ENCODE peak calls at places on chromosomes 11 and 22, in four cellular contexts. T, O, W and Y are unnamed samples.

GRCh38 chr11:61791737-61792309 is 576 bp downstream of the TMEM258 start:
- DNase-seq in O (peak), T (peak), W (peak), Y (peak)

GRCh38 chr11:111675891-111676290 is 73.6 kb downstream of the SIK2 start:
- DNase-seq in W (no peak), T (no peak), O (no peak), Y (no peak)

GRCh38 chr11:35990170-35990569 is 46.3 kb downstream of the LDLRAD3 start:
- DNase-seq in T (no peak), W (no peak), O (no peak), Y (no peak)

GRCh38 chr11:12008790-12009616 is 577 bp upstream of the DKK3 start:
- DNase-seq in W (no peak), T (no peak), O (peak), Y (no peak)

GRCh38 chr11:27416568-27417176 is 53.7 kb upstream of the CCDC34 start:
- DNase-seq in W (no peak), T (no peak), O (no peak), Y (no peak)

GRCh38 chr22:29617922-29618629 is 14.6 kb downstream of the NF2 start:
- DNase-seq in O (peak), T (no peak), W (peak), Y (no peak)

GRCh38 chr11:89168396-89168795 is 9.3 kb upstream of the TYR start:
- DNase-seq in T (no peak), W (no peak), O (no peak), Y (no peak)

GRCh38 chr11:48025293-48025982 is 45.1 kb downstream of the PTPRJ start:
- DNase-seq in T (no peak), W (no peak), O (no peak), Y (no peak)

GRCh38 chr11:117685566-117685965 is 111.5 kb downstream of the DSCAML1 start:
- DNase-seq in W (no peak), T (no peak), O (no peak), Y (no peak)

GRCh38 chr11:2990617-2991476 is 1.3 kb downstream of the NAP1L4 start:
- DNase-seq in O (no peak), T (no peak), W (peak), Y (no peak)

GRCh38 chr11:77065878-77066228 is 918 bp upstream of the CAPN5 start:
- DNase-seq in W (peak), O (peak), T (no peak), Y (no peak)

GRCh38 chr22:47625531-47626427 is 863.3 kb downstream of the TBC1D22A start:
- DNase-seq in T (no peak), O (no peak), W (no peak), Y (no peak)

GRCh38 chr11:109972181-109972715 is 120.9 kb upstream of the ZC3H12C start:
- DNase-seq in T (no peak), W (no peak), O (peak), Y (no peak)

GRCh38 chr11:61256710-61257482 is 15.9 kb downstream of the PGA5 start:
- DNase-seq in W (no peak), O (no peak), T (no peak), Y (no peak)

GRCh38 chr22:30266445-30267381 is at the start of gene OSM:
- DNase-seq in O (no peak), W (peak), T (no peak), Y (no peak)

GRCh38 chr11:59857444-59858434 is 8.5 kb downstream of the TCN1 start:
- DNase-seq in W (no peak), O (no peak), T (no peak), Y (no peak)

GRCh38 chr22:22958621-22959020 is 71.0 kb downstream of the IGLL5 start:
- DNase-seq in T (no peak), W (no peak), O (no peak), Y (no peak)

GRCh38 chr22:22957090-22957489 is 69.5 kb downstream of the IGLL5 start:
- DNase-seq in W (no peak), T (no peak), O (no peak), Y (no peak)

GRCh38 chr22:22953796-22954195 is 66.2 kb downstream of the IGLL5 start:
- DNase-seq in T (no peak), W (no peak), O (no peak), Y (no peak)

GRCh38 chr22:22955276-22955798 is 67.7 kb downstream of the IGLL5 start:
- DNase-seq in T (no peak), W (no peak), O (no peak), Y (no peak)

GRCh38 chr22:22955866-22956535 is 68.4 kb downstream of the IGLL5 start:
- DNase-seq in O (peak), T (peak), W (peak), Y (peak)
- TF ChIP-seq CTCF in O (peak), T (peak), W (peak), Y (peak)

DNA sequence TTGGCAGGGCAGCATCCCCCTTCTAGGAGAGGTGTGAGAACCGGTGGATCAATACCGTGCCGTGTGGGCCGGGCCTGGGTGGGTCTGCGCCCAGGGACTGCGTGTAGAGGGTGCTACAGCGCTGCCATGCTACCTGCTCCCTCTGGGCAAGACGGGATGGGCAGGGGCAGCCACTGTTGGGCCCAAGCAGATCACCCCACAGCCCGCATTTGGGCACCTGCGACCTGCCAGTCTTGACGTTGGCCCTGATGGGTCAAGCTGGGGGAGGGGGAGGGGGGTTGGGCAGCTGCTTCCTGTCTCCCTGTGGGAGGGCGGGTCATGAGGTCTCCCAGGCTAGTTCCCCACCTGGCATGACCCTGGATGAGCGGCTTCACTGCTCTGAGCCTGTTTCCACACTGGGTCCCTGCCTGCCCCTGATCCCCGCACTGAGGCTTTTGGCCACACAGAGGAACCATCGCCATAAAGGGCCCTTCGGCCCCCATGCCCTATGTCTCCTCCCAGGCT is 2.8 kb upstream of the RPS19BP1 start:
- DNase-seq in W (no peak), T (no peak), O (no peak), Y (no peak)
- TF ChIP-seq CTCF in W (no peak), T (no peak), O (no peak), Y (no peak)

GRCh38 chr22:37423283-37423682 is 4.0 kb downstream of the ELFN2 start:
- DNase-seq in T (no peak), O (no peak), W (no peak), Y (no peak)
- TF ChIP-seq CTCF in T (no peak), O (no peak), W (no peak), Y (no peak)

GRCh38 chr11:104873252-104873651 is 25.0 kb downstream of the CASP12 start:
- DNase-seq in W (no peak), T (no peak), O (no peak), Y (no peak)
- TF ChIP-seq CTCF in W (no peak), T (peak), O (no peak), Y (no peak)

GRCh38 chr11:78633516-78634310 is 59.0 kb upstream of the NARS2 start:
- DNase-seq in T (no peak), O (no peak), W (no peak), Y (no peak)

GRCh38 chr11:78635814-78636506 is 61.3 kb upstream of the NARS2 start:
- DNase-seq in T (no peak), O (no peak), W (no peak), Y (no peak)

GRCh38 chr11:78630155-78630554 is 55.5 kb upstream of the NARS2 start:
- DNase-seq in W (no peak), O (no peak), T (no peak), Y (no peak)

GRCh38 chr11:78630561-78631303 is 56.1 kb upstream of the NARS2 start:
- DNase-seq in W (no peak), O (no peak), T (no peak), Y (no peak)
- TF ChIP-seq CTCF in W (no peak), O (no peak), T (no peak), Y (no peak)

GRCh38 chr11:134866981-134867675 is 455.1 kb upstream of the B3GAT1 start:
- DNase-seq in T (no peak), W (no peak), O (no peak), Y (no peak)
- TF ChIP-seq CTCF in T (no peak), W (no peak), O (no peak), Y (no peak)

DNA sequence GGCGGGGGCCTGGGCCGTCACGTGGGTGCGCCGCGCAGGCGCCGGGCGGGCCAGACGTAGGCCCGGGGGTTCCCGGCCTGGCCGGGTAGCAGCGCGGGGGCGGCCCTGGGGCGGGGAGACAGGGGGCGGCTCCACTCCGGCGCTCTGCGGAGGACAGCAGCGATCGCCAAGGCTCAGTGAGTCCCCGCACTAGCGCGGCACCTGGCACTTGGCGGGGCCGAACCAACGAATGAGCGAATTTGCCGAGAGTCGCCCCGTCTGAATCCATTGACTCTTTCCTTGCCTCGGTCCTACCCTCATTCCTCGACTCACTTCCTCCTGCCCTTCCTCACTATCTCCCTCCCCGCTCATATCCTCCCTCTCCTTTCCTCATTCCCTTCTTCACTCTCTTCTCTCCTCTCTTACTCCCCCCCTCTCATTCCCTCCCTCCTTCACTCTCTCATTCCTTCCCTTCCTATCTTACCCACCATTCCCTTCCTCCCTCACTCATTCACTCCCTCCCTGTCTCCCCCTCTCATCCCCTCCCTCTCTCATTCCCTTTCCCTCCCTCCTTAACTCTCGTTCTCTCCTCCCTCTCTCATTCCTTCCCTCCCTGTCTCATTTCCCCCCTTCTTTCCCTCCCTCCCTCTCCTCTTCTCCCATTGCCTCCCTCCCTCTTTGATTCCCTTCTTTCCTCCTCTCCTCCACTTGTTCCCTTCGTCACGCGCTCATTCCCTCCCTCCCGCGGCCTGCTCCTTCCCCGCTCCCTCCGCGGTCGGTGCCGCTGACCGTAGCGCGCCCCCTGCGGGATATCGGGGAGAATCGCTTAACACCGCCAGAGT is 476 bp upstream of the KLHL22 start:
- DNase-seq in T (peak), O (peak), W (peak), Y (peak)
- TF ChIP-seq CTCF in T (peak), O (peak), W (peak), Y (peak)